ENCODE peak calls at places on chromosomes 2 and 18, in ten cellular contexts. One of them, this sample, is unnamed. For H3K4me1, the result is how much of the 10 kb centered on the place peaks cover.

GRCh38 chr2:88880441-88880953 is 189.0 kb downstream of the RPIA start:
- DNase-seq in A549: peak
- DNase-seq in PC-3: peak
- DNase-seq in PC-9: peak
- DNase-seq in Karpas-422: no peak
- DNase-seq in right cardiac atrium: no peak
- DNase-seq in fibroblast of lung: peak
- DNase-seq in CD8-positive, alpha-beta memory T cell: no peak
- DNase-seq in lower lobe of right lung: no peak
- DNase-seq in Peyer's patch: peak
- DNase-seq in this sample: no peak

GRCh38 chr2:69397234-69397633 is 10.2 kb upstream of the GFPT1 start:
- DNase-seq in A549: no peak
- DNase-seq in PC-3: no peak
- DNase-seq in PC-9: no peak
- DNase-seq in Karpas-422: no peak
- DNase-seq in right cardiac atrium: no peak
- DNase-seq in fibroblast of lung: no peak
- DNase-seq in CD8-positive, alpha-beta memory T cell: no peak
- DNase-seq in lower lobe of right lung: no peak
- DNase-seq in Peyer's patch: no peak
- DNase-seq in this sample: no peak

GRCh38 chr2:120060088-120060623 is 47.3 kb downstream of the EPB41L5 start:
- DNase-seq in A549: no peak
- DNase-seq in PC-3: no peak
- DNase-seq in PC-9: no peak
- DNase-seq in Karpas-422: no peak
- DNase-seq in right cardiac atrium: no peak
- DNase-seq in fibroblast of lung: no peak
- DNase-seq in CD8-positive, alpha-beta memory T cell: no peak
- DNase-seq in lower lobe of right lung: no peak
- DNase-seq in Peyer's patch: no peak
- DNase-seq in this sample: no peak

GRCh38 chr2:126220336-126220735 is 435.6 kb upstream of the GYPC start:
- DNase-seq in A549: no peak
- DNase-seq in PC-3: peak
- DNase-seq in PC-9: no peak
- DNase-seq in Karpas-422: no peak
- DNase-seq in right cardiac atrium: no peak
- DNase-seq in fibroblast of lung: peak
- DNase-seq in CD8-positive, alpha-beta memory T cell: no peak
- DNase-seq in lower lobe of right lung: no peak
- DNase-seq in Peyer's patch: no peak
- DNase-seq in this sample: no peak

GRCh38 chr2:234422895-234423505 is 73.9 kb downstream of the ARL4C start:
- DNase-seq in A549: no peak
- DNase-seq in PC-3: no peak
- DNase-seq in PC-9: no peak
- DNase-seq in Karpas-422: peak
- DNase-seq in right cardiac atrium: no peak
- DNase-seq in fibroblast of lung: no peak
- DNase-seq in CD8-positive, alpha-beta memory T cell: peak
- DNase-seq in lower lobe of right lung: no peak
- DNase-seq in Peyer's patch: peak
- DNase-seq in this sample: no peak

GRCh38 chr2:36178384-36178783 is 177.2 kb upstream of the CRIM1 start:
- DNase-seq in A549: no peak
- DNase-seq in PC-3: no peak
- DNase-seq in PC-9: no peak
- DNase-seq in Karpas-422: no peak
- DNase-seq in right cardiac atrium: no peak
- DNase-seq in fibroblast of lung: no peak
- DNase-seq in CD8-positive, alpha-beta memory T cell: no peak
- DNase-seq in lower lobe of right lung: no peak
- DNase-seq in Peyer's patch: no peak
- DNase-seq in this sample: no peak

GRCh38 chr18:6785411-6785810 is 55.9 kb downstream of the ARHGAP28 start:
- DNase-seq in A549: no peak
- DNase-seq in PC-3: no peak
- DNase-seq in PC-9: no peak
- DNase-seq in Karpas-422: no peak
- DNase-seq in right cardiac atrium: no peak
- DNase-seq in fibroblast of lung: no peak
- DNase-seq in CD8-positive, alpha-beta memory T cell: no peak
- DNase-seq in lower lobe of right lung: no peak
- DNase-seq in Peyer's patch: no peak
- DNase-seq in this sample: no peak

GRCh38 chr2:96103906-96104861 is 12.2 kb downstream of the ADRA2B start:
- DNase-seq in A549: no peak
- DNase-seq in PC-3: no peak
- DNase-seq in PC-9: no peak
- DNase-seq in Karpas-422: no peak
- DNase-seq in right cardiac atrium: no peak
- DNase-seq in fibroblast of lung: no peak
- DNase-seq in CD8-positive, alpha-beta memory T cell: no peak
- DNase-seq in lower lobe of right lung: peak
- DNase-seq in Peyer's patch: peak
- DNase-seq in this sample: peak

GRCh38 chr2:67259581-67260347 is 137.4 kb upstream of the ETAA1 start:
- DNase-seq in A549: peak
- DNase-seq in PC-3: peak
- DNase-seq in PC-9: peak
- DNase-seq in Karpas-422: no peak
- DNase-seq in right cardiac atrium: peak
- DNase-seq in fibroblast of lung: peak
- DNase-seq in CD8-positive, alpha-beta memory T cell: no peak
- DNase-seq in lower lobe of right lung: no peak
- DNase-seq in Peyer's patch: no peak
- DNase-seq in this sample: no peak

DNA sequence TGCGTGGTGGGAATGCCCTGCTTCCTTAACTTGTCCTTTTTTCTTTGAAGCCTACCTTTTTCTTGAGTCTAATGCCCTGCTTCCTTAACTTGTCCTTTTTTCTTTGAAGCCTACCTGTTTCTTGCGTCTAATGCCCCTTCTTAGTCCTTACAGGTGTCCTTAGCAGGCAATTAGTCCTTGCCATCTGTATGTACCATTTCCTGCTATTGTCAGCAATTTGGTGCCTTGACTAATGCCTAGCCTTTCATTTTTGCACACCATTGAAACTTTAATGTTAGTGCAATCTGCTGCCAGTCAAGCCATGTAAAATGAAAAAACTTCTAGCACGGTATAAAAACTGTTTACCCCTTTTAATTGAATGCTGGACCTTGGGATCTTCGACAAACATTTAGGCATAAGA is 4.3 kb downstream of the KDM3A start:
- DNase-seq in A549: no peak
- DNase-seq in PC-3: no peak
- DNase-seq in PC-9: no peak
- DNase-seq in Karpas-422: no peak
- DNase-seq in right cardiac atrium: no peak
- DNase-seq in fibroblast of lung: no peak
- DNase-seq in CD8-positive, alpha-beta memory T cell: no peak
- DNase-seq in lower lobe of right lung: no peak
- DNase-seq in Peyer's patch: no peak
- DNase-seq in this sample: no peak
- H3K4me1 ChIP-seq in A549: under half
- H3K4me1 ChIP-seq in PC-3: under half
- H3K4me1 ChIP-seq in PC-9: under half
- H3K4me1 ChIP-seq in Karpas-422: under half
- H3K4me1 ChIP-seq in right cardiac atrium: under half
- H3K4me1 ChIP-seq in fibroblast of lung: under half
- H3K4me1 ChIP-seq in CD8-positive, alpha-beta memory T cell: half or more
- H3K4me1 ChIP-seq in lower lobe of right lung: half or more
- H3K4me1 ChIP-seq in Peyer's patch: under half
- H3K4me1 ChIP-seq in this sample: under half

DNA sequence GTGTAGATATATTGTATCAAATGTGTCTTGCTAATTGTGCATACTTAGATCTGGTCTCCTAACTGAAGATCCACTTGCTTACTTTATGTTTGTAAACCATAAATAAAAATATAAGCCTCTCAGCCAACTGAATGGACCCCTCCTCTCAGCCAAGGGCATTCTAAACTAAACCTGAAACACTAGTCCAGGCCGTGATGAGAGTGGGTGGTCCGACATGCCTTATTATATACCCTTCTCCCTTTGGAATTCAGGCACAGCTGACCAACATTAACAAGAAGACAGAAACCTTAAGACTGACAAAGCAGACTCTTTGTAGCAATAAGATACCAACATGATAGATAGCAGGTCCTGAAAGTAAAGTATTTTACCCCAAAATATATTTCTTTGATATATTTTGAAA is 64.3 kb upstream of the PLA2R1 start:
- DNase-seq in A549: no peak
- DNase-seq in PC-3: no peak
- DNase-seq in PC-9: no peak
- DNase-seq in Karpas-422: no peak
- DNase-seq in right cardiac atrium: no peak
- DNase-seq in fibroblast of lung: no peak
- DNase-seq in CD8-positive, alpha-beta memory T cell: no peak
- DNase-seq in lower lobe of right lung: no peak
- DNase-seq in Peyer's patch: no peak
- DNase-seq in this sample: no peak
- H3K4me1 ChIP-seq in A549: under half
- H3K4me1 ChIP-seq in PC-3: under half
- H3K4me1 ChIP-seq in PC-9: under half
- H3K4me1 ChIP-seq in Karpas-422: under half
- H3K4me1 ChIP-seq in right cardiac atrium: under half
- H3K4me1 ChIP-seq in fibroblast of lung: under half
- H3K4me1 ChIP-seq in CD8-positive, alpha-beta memory T cell: under half
- H3K4me1 ChIP-seq in lower lobe of right lung: under half
- H3K4me1 ChIP-seq in Peyer's patch: under half
- H3K4me1 ChIP-seq in this sample: under half

GRCh38 chr2:105814291-105814940 is 69.7 kb downstream of the NCK2 start:
- DNase-seq in A549: no peak
- DNase-seq in PC-3: no peak
- DNase-seq in PC-9: no peak
- DNase-seq in Karpas-422: no peak
- DNase-seq in right cardiac atrium: no peak
- DNase-seq in fibroblast of lung: peak
- DNase-seq in CD8-positive, alpha-beta memory T cell: no peak
- DNase-seq in lower lobe of right lung: no peak
- DNase-seq in Peyer's patch: no peak
- DNase-seq in this sample: no peak
- H3K4me1 ChIP-seq in A549: under half
- H3K4me1 ChIP-seq in PC-3: under half
- H3K4me1 ChIP-seq in PC-9: under half
- H3K4me1 ChIP-seq in Karpas-422: under half
- H3K4me1 ChIP-seq in right cardiac atrium: under half
- H3K4me1 ChIP-seq in fibroblast of lung: under half
- H3K4me1 ChIP-seq in CD8-positive, alpha-beta memory T cell: half or more
- H3K4me1 ChIP-seq in lower lobe of right lung: under half
- H3K4me1 ChIP-seq in Peyer's patch: under half
- H3K4me1 ChIP-seq in this sample: under half

DNA sequence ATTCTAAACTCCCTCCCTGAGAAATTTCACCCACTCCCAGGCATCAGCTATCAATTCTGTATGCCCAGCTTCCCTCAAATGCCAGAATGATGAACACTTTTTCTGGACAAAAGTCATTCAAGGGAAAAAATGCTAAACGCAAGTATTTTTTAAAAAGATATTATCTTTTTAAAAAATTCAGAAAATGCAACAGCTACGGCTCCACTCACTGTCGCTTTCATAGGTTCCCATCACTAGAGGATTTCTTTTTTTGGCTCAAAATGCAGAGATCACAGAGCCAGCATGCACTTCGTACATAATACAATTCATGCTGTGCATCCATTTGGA is 5.1 kb downstream of the CAPG start:
- DNase-seq in A549: no peak
- DNase-seq in PC-3: no peak
- DNase-seq in PC-9: no peak
- DNase-seq in Karpas-422: no peak
- DNase-seq in right cardiac atrium: no peak
- DNase-seq in fibroblast of lung: no peak
- DNase-seq in CD8-positive, alpha-beta memory T cell: no peak
- DNase-seq in lower lobe of right lung: no peak
- DNase-seq in Peyer's patch: no peak
- DNase-seq in this sample: no peak
- H3K4me1 ChIP-seq in A549: under half
- H3K4me1 ChIP-seq in PC-3: under half
- H3K4me1 ChIP-seq in PC-9: under half
- H3K4me1 ChIP-seq in Karpas-422: under half
- H3K4me1 ChIP-seq in right cardiac atrium: under half
- H3K4me1 ChIP-seq in fibroblast of lung: under half
- H3K4me1 ChIP-seq in CD8-positive, alpha-beta memory T cell: under half
- H3K4me1 ChIP-seq in lower lobe of right lung: under half
- H3K4me1 ChIP-seq in Peyer's patch: under half
- H3K4me1 ChIP-seq in this sample: under half

DNA sequence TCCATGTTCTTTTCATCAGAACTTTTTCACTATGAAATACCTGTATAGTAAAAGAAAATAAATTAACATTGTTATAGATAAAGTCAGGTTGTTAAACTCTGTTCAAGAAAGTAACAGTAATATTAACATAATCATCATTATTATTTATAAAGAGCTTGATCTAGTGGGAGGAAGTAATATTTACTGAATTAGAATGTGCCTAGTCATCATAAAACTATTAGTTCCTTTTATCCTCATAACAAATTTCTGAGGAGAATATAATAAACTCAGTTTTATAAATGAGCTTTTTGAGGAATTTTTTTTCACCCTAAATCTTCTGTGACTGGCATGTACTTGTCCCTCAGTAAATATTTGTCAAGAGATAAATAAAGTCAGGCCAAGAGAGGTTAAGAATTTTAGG is 78.4 kb downstream of the PLA2R1 start:
- DNase-seq in A549: no peak
- DNase-seq in PC-3: no peak
- DNase-seq in PC-9: no peak
- DNase-seq in Karpas-422: no peak
- DNase-seq in right cardiac atrium: no peak
- DNase-seq in fibroblast of lung: no peak
- DNase-seq in CD8-positive, alpha-beta memory T cell: no peak
- DNase-seq in lower lobe of right lung: no peak
- DNase-seq in Peyer's patch: no peak
- DNase-seq in this sample: no peak
- H3K4me1 ChIP-seq in A549: under half
- H3K4me1 ChIP-seq in PC-3: under half
- H3K4me1 ChIP-seq in PC-9: under half
- H3K4me1 ChIP-seq in Karpas-422: under half
- H3K4me1 ChIP-seq in right cardiac atrium: under half
- H3K4me1 ChIP-seq in fibroblast of lung: under half
- H3K4me1 ChIP-seq in CD8-positive, alpha-beta memory T cell: under half
- H3K4me1 ChIP-seq in lower lobe of right lung: under half
- H3K4me1 ChIP-seq in Peyer's patch: under half
- H3K4me1 ChIP-seq in this sample: under half

DNA sequence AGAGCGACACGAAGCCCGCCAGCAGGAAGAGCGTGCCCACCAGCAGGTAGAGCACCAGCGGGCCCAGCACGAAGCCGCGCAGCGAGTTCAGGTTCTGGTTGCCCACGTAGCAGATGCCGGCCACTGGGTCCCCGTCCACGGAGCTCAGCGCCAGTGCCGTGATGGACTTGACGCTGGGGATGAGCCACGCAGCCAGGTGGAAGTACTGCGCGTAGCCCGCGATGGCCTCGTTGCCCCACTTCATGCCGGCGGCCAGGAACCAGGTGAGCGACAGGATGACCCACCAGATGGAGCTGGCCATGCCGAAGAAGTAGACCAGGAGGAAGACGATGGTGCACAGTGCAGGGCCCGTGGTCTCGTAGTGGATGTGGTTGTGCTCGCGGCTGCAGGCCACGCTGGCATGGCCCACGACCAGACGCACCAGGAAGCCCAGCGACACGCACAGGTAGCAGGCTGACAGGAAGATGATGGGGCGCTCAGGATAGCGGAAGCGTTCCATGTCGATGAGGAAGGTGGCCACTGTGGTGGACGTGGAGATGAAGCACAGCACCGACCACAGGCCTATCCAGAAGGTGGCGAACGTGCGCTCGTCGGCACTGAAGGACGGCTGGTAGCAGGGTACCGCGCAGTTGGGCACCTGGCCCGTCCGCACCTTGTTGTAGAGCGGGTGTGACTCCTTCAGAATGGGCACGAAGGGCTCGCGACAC is 2.1 kb downstream of the FZD5 start:
- DNase-seq in A549: peak
- DNase-seq in PC-3: peak
- DNase-seq in PC-9: peak
- DNase-seq in Karpas-422: no peak
- DNase-seq in right cardiac atrium: peak
- DNase-seq in fibroblast of lung: peak
- DNase-seq in CD8-positive, alpha-beta memory T cell: peak
- DNase-seq in lower lobe of right lung: peak
- DNase-seq in Peyer's patch: peak
- DNase-seq in this sample: peak
- H3K4me1 ChIP-seq in A549: under half
- H3K4me1 ChIP-seq in PC-3: under half
- H3K4me1 ChIP-seq in PC-9: under half
- H3K4me1 ChIP-seq in Karpas-422: half or more
- H3K4me1 ChIP-seq in right cardiac atrium: under half
- H3K4me1 ChIP-seq in fibroblast of lung: under half
- H3K4me1 ChIP-seq in CD8-positive, alpha-beta memory T cell: under half
- H3K4me1 ChIP-seq in lower lobe of right lung: under half
- H3K4me1 ChIP-seq in Peyer's patch: under half
- H3K4me1 ChIP-seq in this sample: under half